ENCODE peak calls at places on chromosomes 13 and 19, in ten cellular contexts. O is uterus, U is stomach, S is esophagus squamous epithelium, Q is body of pancreas, F is right lobe of liver, J is IMR-90, L is endothelial cell of umbilical vein, X is ovary, T is Peyer's patch. D is an unnamed sample.

GRCh38 chr13:96982672-96983071 is 11.6 kb downstream of the OXGR1 start:
- DNase-seq in O (no peak), U (no peak), S (no peak), Q (no peak), F (no peak), J (no peak), L (peak), X (no peak), T (no peak), D (no peak)

GRCh38 chr19:53432088-53432661 is 391 bp downstream of the ZNF761 start:
- DNase-seq in O (no peak), U (peak), S (no peak), Q (peak), F (peak), J (peak), L (peak), X (peak), T (peak), D (no peak)

GRCh38 chr13:72696590-72696989 is 30.8 kb downstream of the MZT1 start:
- DNase-seq in O (no peak), U (no peak), S (no peak), Q (no peak), F (no peak), J (peak), L (peak), X (no peak), T (no peak), D (no peak)

GRCh38 chr19:50962245-50962644 is 7.1 kb downstream of the KLK6 start:
- DNase-seq in O (no peak), U (no peak), S (no peak), Q (no peak), F (no peak), J (no peak), L (no peak), X (no peak), T (no peak), D (no peak)

GRCh38 chr13:41411536-41411935 is 45.8 kb upstream of the RGCC start:
- DNase-seq in O (no peak), U (no peak), S (no peak), Q (no peak), F (no peak), J (peak), L (peak), X (no peak), T (no peak), D (no peak)

GRCh38 chr19:9431475-9431874 is 3.9 kb downstream of the ZNF266 start:
- DNase-seq in O (no peak), U (no peak), S (no peak), Q (no peak), F (no peak), J (peak), L (no peak), X (no peak), T (no peak), D (no peak)

GRCh38 chr13:54092686-54093085 is 1064.1 kb downstream of the OLFM4 start:
- DNase-seq in O (no peak), U (no peak), S (no peak), Q (no peak), F (no peak), J (no peak), L (no peak), X (no peak), T (no peak), D (no peak)

GRCh38 chr19:39705578-39706188 is 1.4 kb downstream of the LGALS14 start:
- DNase-seq in O (no peak), U (no peak), S (no peak), Q (no peak), F (no peak), J (no peak), L (no peak), X (no peak), T (no peak), D (no peak)

GRCh38 chr13:31885994-31886393 is 145.6 kb upstream of the FRY start:
- DNase-seq in O (no peak), U (no peak), S (no peak), Q (no peak), F (no peak), J (peak), L (no peak), X (no peak), T (no peak), D (no peak)

GRCh38 chr19:6105444-6105843 is 4.9 kb downstream of the RFX2 start:
- DNase-seq in O (no peak), U (no peak), S (no peak), Q (no peak), F (no peak), J (no peak), L (no peak), X (no peak), T (no peak), D (no peak)

GRCh38 chr19:18846862-18847515 is 15.2 kb downstream of the UPF1 start:
- DNase-seq in O (peak), U (peak), S (no peak), Q (peak), F (peak), J (peak), L (peak), X (peak), T (peak), D (peak)

GRCh38 chr13:80630685-80631121 is 289.8 kb upstream of the SPRY2 start:
- DNase-seq in O (peak), U (no peak), S (no peak), Q (no peak), F (no peak), J (no peak), L (peak), X (no peak), T (no peak), D (no peak)

GRCh38 chr19:574658-575526 is 2.5 kb downstream of the BSG start:
- DNase-seq in O (no peak), U (peak), S (no peak), Q (peak), F (peak), J (peak), L (peak), X (peak), T (no peak), D (no peak)
- TF ChIP-seq POLR2A in O (no peak), U (no peak), S (no peak), Q (no peak), F (peak), J (no peak), L (no peak), X (no peak), T (no peak), D (no peak)

GRCh38 chr13:20161951-20162300 is 1.1 kb upstream of the GJA3 start:
- DNase-seq in O (no peak), U (no peak), S (no peak), Q (no peak), F (no peak), J (no peak), L (no peak), X (no peak), T (no peak), D (no peak)
- H3K27ac ChIP-seq in O (no peak), U (no peak), S (no peak), Q (no peak), F (no peak), J (no peak), L (no peak), X (no peak), T (no peak), D (no peak)

GRCh38 chr19:30070970-30071632 is 129.1 kb downstream of the URI1 start:
- DNase-seq in O (no peak), U (no peak), S (no peak), Q (no peak), F (no peak), J (no peak), L (no peak), X (peak), T (peak), D (no peak)

GRCh38 chr19:30069535-30070197 is 127.6 kb downstream of the URI1 start:
- DNase-seq in O (no peak), U (peak), S (no peak), Q (no peak), F (no peak), J (no peak), L (no peak), X (peak), T (peak), D (no peak)

GRCh38 chr19:30071871-30072270 is 129.8 kb downstream of the URI1 start:
- DNase-seq in O (no peak), U (no peak), S (no peak), Q (no peak), F (no peak), J (no peak), L (no peak), X (peak), T (peak), D (peak)

GRCh38 chr19:30068528-30069395 is 126.7 kb downstream of the URI1 start:
- DNase-seq in O (no peak), U (peak), S (no peak), Q (no peak), F (no peak), J (no peak), L (no peak), X (peak), T (peak), D (no peak)

GRCh38 chr19:30070198-30070969 is 128.3 kb downstream of the URI1 start:
- DNase-seq in O (no peak), U (peak), S (no peak), Q (no peak), F (no peak), J (no peak), L (no peak), X (peak), T (peak), D (no peak)
- TF ChIP-seq CTCF in O (no peak), U (no peak), S (no peak), Q (no peak), F (no peak), J (no peak), L (no peak), X (no peak), T (no peak), D (no peak)

GRCh38 chr13:99327133-99327532 is 19.9 kb upstream of the GPR183 start:
- DNase-seq in O (no peak), U (no peak), S (no peak), Q (no peak), F (no peak), J (no peak), L (no peak), X (no peak), T (no peak), D (no peak)
- TF ChIP-seq POLR2A in O (no peak), U (no peak), S (no peak), Q (no peak), F (no peak), J (no peak), L (no peak), X (no peak), T (no peak), D (no peak)

DNA sequence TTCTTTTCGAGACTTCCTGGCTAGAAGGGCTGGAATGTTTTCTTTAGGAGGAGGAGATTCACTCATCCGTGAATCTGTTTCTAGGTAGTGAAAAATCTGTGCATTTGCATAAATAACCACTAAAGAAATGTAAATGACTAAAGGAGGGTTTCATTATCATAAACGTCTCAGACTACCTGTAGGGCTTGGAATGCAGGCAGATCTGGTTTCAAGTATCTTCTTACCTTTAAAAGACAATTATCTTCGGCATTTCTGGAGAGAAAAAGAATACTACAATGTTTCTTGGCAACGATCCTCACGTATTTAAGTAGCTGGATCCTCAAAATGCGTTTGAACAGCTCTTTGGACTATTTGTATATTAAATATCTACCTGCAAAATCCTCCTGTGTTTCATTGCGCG is 291.0 kb upstream of the ARGLU1 start:
- DNase-seq in O (no peak), U (no peak), S (no peak), Q (no peak), F (no peak), J (no peak), L (no peak), X (no peak), T (no peak), D (no peak)
- H3K27ac ChIP-seq in O (no peak), U (no peak), S (no peak), Q (no peak), F (no peak), J (no peak), L (no peak), X (no peak), T (no peak), D (no peak)

DNA sequence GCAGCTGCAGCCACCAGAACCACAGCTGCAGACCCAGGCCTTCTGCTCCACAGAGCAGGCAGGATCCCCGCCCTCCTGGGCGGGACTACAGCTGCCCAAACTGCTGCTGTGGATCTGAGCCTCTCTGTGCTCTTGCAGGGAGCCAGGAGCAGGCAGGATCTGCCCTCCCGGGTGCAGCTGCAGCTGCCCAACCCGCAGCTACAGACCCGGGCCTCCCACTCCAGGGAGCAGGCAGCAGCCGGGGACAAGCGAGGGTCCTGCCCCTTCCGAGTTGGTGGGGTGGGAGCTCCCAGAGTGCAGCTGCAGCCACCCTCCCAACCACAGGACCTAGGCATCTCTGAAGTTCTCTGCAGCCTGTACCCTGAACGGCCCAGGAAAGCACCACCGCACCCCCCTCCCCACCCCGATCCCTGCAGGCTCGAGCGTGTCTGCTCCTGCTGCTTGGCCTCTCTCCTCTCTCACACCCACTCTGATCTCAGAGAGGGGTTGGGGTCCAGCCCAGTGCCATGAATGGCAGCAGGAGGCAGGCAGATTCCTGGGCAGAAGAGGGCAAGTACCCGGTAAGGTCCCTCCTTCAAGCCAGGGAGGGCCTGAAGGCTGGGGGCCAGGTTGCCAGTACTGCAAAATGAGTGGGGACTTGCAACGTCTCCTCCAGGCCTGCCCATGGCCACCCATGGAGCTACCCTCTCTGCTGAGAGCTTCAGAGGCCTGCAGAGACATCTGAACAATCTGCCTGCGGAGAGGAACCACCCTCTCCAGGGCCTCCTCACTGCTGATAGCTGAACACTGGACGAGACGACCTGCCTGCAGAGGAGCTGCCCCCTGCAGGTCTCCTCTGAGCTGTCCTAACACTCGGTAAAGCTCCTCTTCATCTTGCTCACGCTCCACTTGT is 16.4 kb upstream of the EMP3 start:
- DNase-seq in O (no peak), U (no peak), S (no peak), Q (no peak), F (no peak), J (no peak), L (peak), X (no peak), T (no peak), D (no peak)
- TF ChIP-seq CTCF in O (no peak), U (no peak), S (no peak), Q (no peak), F (no peak), J (no peak), L (no peak), X (no peak), T (no peak), D (no peak)

DNA sequence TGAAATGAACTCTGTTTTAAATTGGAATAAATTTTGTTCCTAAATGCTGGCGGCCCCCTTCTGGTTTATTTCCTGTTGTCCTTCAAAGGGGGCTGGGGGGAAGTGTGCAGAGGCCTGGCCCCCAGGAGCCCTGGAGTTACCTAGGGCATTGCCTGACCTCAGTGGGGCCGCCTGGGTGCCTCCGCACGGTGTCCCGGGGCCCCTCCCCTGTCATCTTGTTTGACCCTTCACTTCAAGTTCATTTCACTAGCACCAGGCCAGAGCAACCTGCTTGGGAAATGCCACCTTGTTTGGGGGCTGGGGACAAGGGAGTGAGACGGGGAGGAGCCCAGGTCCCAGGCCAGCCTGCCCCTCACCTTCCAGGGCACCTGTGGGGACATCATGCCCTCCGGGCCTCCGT is 11.9 kb upstream of the GNA15 start:
- DNase-seq in O (no peak), U (no peak), S (no peak), Q (no peak), F (peak), J (no peak), L (no peak), X (no peak), T (peak), D (no peak)
- TF ChIP-seq POLR2A in O (no peak), U (no peak), S (no peak), Q (no peak), F (no peak), J (no peak), L (no peak), X (no peak), T (no peak), D (no peak)

D was measured in breast epithelium.